ENCODE peak calls at places on chromosomes 6 and 20, in nine cellular contexts. Q is tibial nerve, N is AG09309, L is fibroblast of lung, Y is GM10248, C is HEK293T, X is gastrocnemius medialis, H is AG20443, S is germinal center. Z is an unnamed sample.

GRCh38 chr6:166559211-166559610 is 27.3 kb downstream of the RAMACL start:
- DNase-seq in Q (no peak), N (no peak), L (peak; percentile 45), Y (no peak), C (no peak), X (no peak), H (no peak), S (no peak), Z (no peak)

GRCh38 chr6:166619912-166620311 is 7.1 kb downstream of the RPS6KA2 start:
- DNase-seq in Q (no peak), N (peak; percentile 98), L (peak; percentile 97), Y (no peak), C (no peak), X (no peak), H (peak; percentile 86), S (no peak), Z (no peak)

GRCh38 chr6:15528870-15529269 is 134.0 kb downstream of the DTNBP1 start:
- DNase-seq in Q (no peak), N (no peak), L (no peak), Y (no peak), C (no peak), X (no peak), H (no peak), S (no peak), Z (no peak)

GRCh38 chr20:34794006-34794585 is 31.4 kb downstream of the NCOA6 start:
- DNase-seq in Q (no peak), N (no peak), L (no peak), Y (no peak), C (no peak), X (no peak), H (no peak), S (no peak), Z (no peak)

GRCh38 chr20:4136078-4136966 is 121.0 kb upstream of the RNF24 start:
- DNase-seq in Q (no peak), N (no peak), L (no peak), Y (no peak), C (no peak), X (no peak), H (no peak), S (no peak), Z (no peak)

GRCh38 chr6:137056121-137056880 is 11.5 kb upstream of the IL20RA start:
- DNase-seq in Q (no peak), N (no peak), L (no peak), Y (no peak), C (no peak), X (no peak), H (no peak), S (no peak), Z (no peak)

GRCh38 chr20:62640870-62641748 is 1.2 kb upstream of the SLCO4A1 start:
- DNase-seq in Q (no peak), N (no peak), L (no peak), Y (no peak), C (no peak), X (no peak), H (no peak), S (no peak), Z (no peak)

GRCh38 chr6:98833101-98834059 is 994 bp upstream of the POU3F2 start:
- DNase-seq in Q (no peak), N (no peak), L (peak; percentile 39), Y (peak; percentile 43), C (peak; percentile 51), X (no peak), H (peak; percentile 48), S (no peak), Z (no peak)

GRCh38 chr20:42961771-42962170 is 227.9 kb downstream of the PTPRT start:
- DNase-seq in Q (no peak), N (no peak), L (no peak), Y (no peak), C (no peak), X (no peak), H (no peak), S (no peak), Z (no peak)

GRCh38 chr6:100153656-100154055 is 159.6 kb upstream of the MCHR2 start:
- DNase-seq in Q (no peak), N (no peak), L (no peak), Y (no peak), C (no peak), X (no peak), H (no peak), S (no peak), Z (no peak)

GRCh38 chr6:170010665-170011232 is 259.3 kb downstream of the ERMARD start:
- DNase-seq in Q (no peak), N (no peak), L (no peak), Y (no peak), C (no peak), X (no peak), H (no peak), S (no peak), Z (no peak)

GRCh38 chr20:4449977-4450715 is 271.6 kb upstream of the PRND start:
- DNase-seq in Q (no peak), N (no peak), L (peak; percentile 64), Y (no peak), C (peak; percentile 27), X (no peak), H (no peak), S (no peak), Z (no peak)

GRCh38 chr6:138509371-138509770 is 10.1 kb upstream of the NHSL1 start:
- DNase-seq in Q (no peak), N (no peak), L (peak; percentile 66), Y (peak; percentile 28), C (peak; percentile 53), X (no peak), H (peak; percentile 53), S (peak; percentile 12), Z (peak; percentile 29)

GRCh38 chr6:107128175-107128574 is 12.9 kb upstream of the BEND3 start:
- DNase-seq in Q (no peak), N (peak; percentile 27), L (peak; percentile 56), Y (no peak), C (no peak), X (no peak), H (no peak), S (no peak), Z (no peak)

GRCh38 chr6:147903321-147903720 is 394.8 kb downstream of the SAMD5 start:
- DNase-seq in Q (no peak), N (no peak), L (no peak), Y (no peak), C (no peak), X (no peak), H (no peak), S (no peak), Z (no peak)

GRCh38 chr6:155660243-155660977 is 204.8 kb upstream of the NOX3 start:
- DNase-seq in Q (no peak), N (no peak), L (no peak), Y (no peak), C (peak; percentile 41), X (no peak), H (no peak), S (no peak), Z (no peak)

GRCh38 chr6:66496659-66497058 is 789.6 kb upstream of the EYS start:
- DNase-seq in Q (no peak), N (no peak), L (peak; percentile 42), Y (no peak), C (peak; percentile 32), X (no peak), H (no peak), S (no peak), Z (no peak)

GRCh38 chr6:51514396-51515051 is 572.9 kb downstream of the PKHD1 start:
- DNase-seq in Q (no peak), N (no peak), L (no peak), Y (no peak), C (no peak), X (no peak), H (no peak), S (no peak), Z (no peak)

GRCh38 chr6:170139531-170139930 is 151.3 kb downstream of the DLL1 start:
- DNase-seq in Q (no peak), N (no peak), L (no peak), Y (no peak), C (no peak), X (peak; percentile 7), H (no peak), S (no peak), Z (no peak)

Z was measured in naive B cell.